ENCODE peak calls at places on chromosomes 2 and 18, in nine cellular contexts. One of them, this sample, is unnamed.

GRCh38 chr18:29449424-29449823 is 1272.5 kb upstream of the CDH2 start:
- DNase-seq in K562: no peak
- DNase-seq in esophagus squamous epithelium: no peak
- DNase-seq in breast epithelium: no peak
- DNase-seq in H54: no peak
- DNase-seq in Peyer's patch: no peak
- DNase-seq in lower leg skin: no peak
- DNase-seq in GM12878: no peak
- DNase-seq in GM12891: no peak
- DNase-seq in this sample: no peak

GRCh38 chr18:35635171-35635570 is 53.6 kb downstream of the GALNT1 start:
- DNase-seq in K562: no peak
- DNase-seq in esophagus squamous epithelium: no peak
- DNase-seq in breast epithelium: no peak
- DNase-seq in H54: no peak
- DNase-seq in Peyer's patch: no peak
- DNase-seq in lower leg skin: no peak
- DNase-seq in GM12878: no peak
- DNase-seq in GM12891: no peak
- DNase-seq in this sample: no peak

GRCh38 chr18:39960545-39960944 is 1994.5 kb upstream of the PIK3C3 start:
- DNase-seq in K562: no peak
- DNase-seq in esophagus squamous epithelium: no peak
- DNase-seq in breast epithelium: no peak
- DNase-seq in H54: no peak
- DNase-seq in Peyer's patch: no peak
- DNase-seq in lower leg skin: no peak
- DNase-seq in GM12878: no peak
- DNase-seq in GM12891: no peak
- DNase-seq in this sample: no peak

GRCh38 chr2:161134547-161135518 is 25.4 kb upstream of the TANK start:
- DNase-seq in K562: no peak
- DNase-seq in esophagus squamous epithelium: no peak
- DNase-seq in breast epithelium: peak
- DNase-seq in H54: peak
- DNase-seq in Peyer's patch: no peak
- DNase-seq in lower leg skin: no peak
- DNase-seq in GM12878: no peak
- DNase-seq in GM12891: no peak
- DNase-seq in this sample: peak

GRCh38 chr2:95061601-95062183 is 36.2 kb downstream of the MAL start:
- DNase-seq in K562: no peak
- DNase-seq in esophagus squamous epithelium: no peak
- DNase-seq in breast epithelium: no peak
- DNase-seq in H54: no peak
- DNase-seq in Peyer's patch: peak
- DNase-seq in lower leg skin: no peak
- DNase-seq in GM12878: no peak
- DNase-seq in GM12891: no peak
- DNase-seq in this sample: peak

GRCh38 chr2:44707945-44708645 is 233.4 kb upstream of the SIX3 start:
- DNase-seq in K562: no peak
- DNase-seq in esophagus squamous epithelium: no peak
- DNase-seq in breast epithelium: no peak
- DNase-seq in H54: no peak
- DNase-seq in Peyer's patch: no peak
- DNase-seq in lower leg skin: no peak
- DNase-seq in GM12878: peak
- DNase-seq in GM12891: no peak
- DNase-seq in this sample: no peak

GRCh38 chr18:36089001-36089400 is 21.6 kb upstream of the RPRD1A start:
- DNase-seq in K562: no peak
- DNase-seq in esophagus squamous epithelium: no peak
- DNase-seq in breast epithelium: no peak
- DNase-seq in H54: no peak
- DNase-seq in Peyer's patch: no peak
- DNase-seq in lower leg skin: no peak
- DNase-seq in GM12878: no peak
- DNase-seq in GM12891: no peak
- DNase-seq in this sample: no peak

GRCh38 chr18:3669376-3669775 is 219.4 kb downstream of the TGIF1 start:
- DNase-seq in K562: no peak
- DNase-seq in esophagus squamous epithelium: no peak
- DNase-seq in breast epithelium: no peak
- DNase-seq in H54: no peak
- DNase-seq in Peyer's patch: no peak
- DNase-seq in lower leg skin: no peak
- DNase-seq in GM12878: no peak
- DNase-seq in GM12891: no peak
- DNase-seq in this sample: no peak

GRCh38 chr2:30688956-30689401 is 118.3 kb downstream of the CAPN13 start:
- DNase-seq in K562: no peak
- DNase-seq in esophagus squamous epithelium: no peak
- DNase-seq in breast epithelium: peak
- DNase-seq in H54: no peak
- DNase-seq in Peyer's patch: no peak
- DNase-seq in lower leg skin: no peak
- DNase-seq in GM12878: no peak
- DNase-seq in GM12891: no peak
- DNase-seq in this sample: no peak

GRCh38 chr2:66490588-66491001 is 55.7 kb downstream of the MEIS1 start:
- DNase-seq in K562: peak
- DNase-seq in esophagus squamous epithelium: no peak
- DNase-seq in breast epithelium: no peak
- DNase-seq in H54: no peak
- DNase-seq in Peyer's patch: no peak
- DNase-seq in lower leg skin: no peak
- DNase-seq in GM12878: no peak
- DNase-seq in GM12891: no peak
- DNase-seq in this sample: no peak

GRCh38 chr2:8452979-8453903 is 228.6 kb upstream of the ID2 start:
- DNase-seq in K562: peak
- DNase-seq in esophagus squamous epithelium: no peak
- DNase-seq in breast epithelium: no peak
- DNase-seq in H54: no peak
- DNase-seq in Peyer's patch: peak
- DNase-seq in lower leg skin: no peak
- DNase-seq in GM12878: no peak
- DNase-seq in GM12891: no peak
- DNase-seq in this sample: no peak

GRCh38 chr2:7891312-7891711 is 790.5 kb upstream of the ID2 start:
- DNase-seq in K562: no peak
- DNase-seq in esophagus squamous epithelium: no peak
- DNase-seq in breast epithelium: no peak
- DNase-seq in H54: no peak
- DNase-seq in Peyer's patch: no peak
- DNase-seq in lower leg skin: no peak
- DNase-seq in GM12878: no peak
- DNase-seq in GM12891: no peak
- DNase-seq in this sample: no peak

DNA sequence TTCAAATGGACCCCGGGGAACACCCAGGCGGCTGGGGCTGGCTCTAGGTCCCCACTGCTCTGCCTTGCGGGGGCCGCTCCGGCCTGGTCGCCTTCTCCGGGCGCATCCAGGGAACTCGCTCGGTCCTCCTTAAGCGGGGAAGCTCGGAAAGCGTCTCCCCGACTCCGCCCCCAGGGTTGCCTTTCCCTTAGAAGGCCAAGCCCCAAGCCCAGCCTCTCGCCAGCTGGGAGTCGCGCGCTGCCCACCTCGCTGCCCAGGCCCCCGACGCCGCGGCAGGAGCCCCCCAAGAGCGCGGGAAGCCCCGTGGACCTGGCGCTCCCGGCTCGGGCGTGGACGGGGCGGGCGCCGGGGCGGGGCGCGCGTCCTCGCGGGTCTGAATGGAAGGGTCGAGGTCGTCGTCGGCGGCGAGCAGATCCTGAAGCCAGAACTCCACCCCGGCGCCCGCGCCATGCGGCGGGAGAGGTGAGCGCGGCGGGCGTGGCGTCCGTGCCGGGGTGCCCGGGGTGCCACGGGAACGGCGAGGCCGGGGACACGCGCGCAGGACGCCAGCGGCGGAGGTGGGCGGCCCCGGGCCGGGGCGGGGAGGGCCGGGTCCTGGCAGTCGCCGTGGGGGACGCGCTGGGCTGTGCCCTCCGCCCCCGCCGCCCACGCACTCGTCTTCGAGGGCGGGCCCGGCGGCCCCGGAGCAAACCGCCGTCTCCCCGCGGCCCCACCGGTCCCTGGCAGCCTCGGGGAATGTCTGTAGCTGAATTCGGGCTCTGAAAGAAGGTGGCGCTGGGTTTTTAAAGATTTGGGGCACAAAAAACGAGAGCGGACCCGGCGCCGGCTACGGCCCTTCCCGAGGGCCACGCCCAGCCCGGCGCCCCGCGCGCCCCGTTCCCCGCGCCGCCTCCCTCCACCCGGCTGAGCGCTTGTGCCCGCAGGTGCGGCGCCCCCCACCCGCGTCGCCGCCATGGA is at the start of gene BOK:
- DNase-seq in K562: peak
- DNase-seq in esophagus squamous epithelium: no peak
- DNase-seq in breast epithelium: peak
- DNase-seq in H54: peak
- DNase-seq in Peyer's patch: peak
- DNase-seq in lower leg skin: no peak
- DNase-seq in GM12878: no peak
- DNase-seq in GM12891: no peak
- DNase-seq in this sample: peak
- TF ChIP-seq POLR2A in K562: no peak
- TF ChIP-seq POLR2A in esophagus squamous epithelium: peak
- TF ChIP-seq POLR2A in breast epithelium: no peak
- TF ChIP-seq POLR2A in H54: no peak
- TF ChIP-seq POLR2A in Peyer's patch: no peak
- TF ChIP-seq POLR2A in lower leg skin: no peak
- TF ChIP-seq POLR2A in GM12878: no peak
- TF ChIP-seq POLR2A in GM12891: no peak
- TF ChIP-seq POLR2A in this sample: peak

GRCh38 chr2:37671816-37672103 is 318 bp upstream of the CDC42EP3 start:
- DNase-seq in K562: no peak
- DNase-seq in esophagus squamous epithelium: no peak
- DNase-seq in breast epithelium: peak
- DNase-seq in H54: no peak
- DNase-seq in Peyer's patch: peak
- DNase-seq in lower leg skin: no peak
- DNase-seq in GM12878: no peak
- DNase-seq in GM12891: no peak
- DNase-seq in this sample: no peak

GRCh38 chr2:37672104-37672869 is 845 bp upstream of the CDC42EP3 start:
- DNase-seq in K562: peak
- DNase-seq in esophagus squamous epithelium: no peak
- DNase-seq in breast epithelium: peak
- DNase-seq in H54: peak
- DNase-seq in Peyer's patch: peak
- DNase-seq in lower leg skin: peak
- DNase-seq in GM12878: no peak
- DNase-seq in GM12891: peak
- DNase-seq in this sample: peak

GRCh38 chr2:37670378-37671012 is 947 bp downstream of the CDC42EP3 start:
- DNase-seq in K562: no peak
- DNase-seq in esophagus squamous epithelium: no peak
- DNase-seq in breast epithelium: no peak
- DNase-seq in H54: no peak
- DNase-seq in Peyer's patch: no peak
- DNase-seq in lower leg skin: no peak
- DNase-seq in GM12878: no peak
- DNase-seq in GM12891: no peak
- DNase-seq in this sample: no peak

GRCh38 chr2:37672870-37673184 is 1.4 kb upstream of the CDC42EP3 start:
- DNase-seq in K562: no peak
- DNase-seq in esophagus squamous epithelium: no peak
- DNase-seq in breast epithelium: no peak
- DNase-seq in H54: no peak
- DNase-seq in Peyer's patch: no peak
- DNase-seq in lower leg skin: no peak
- DNase-seq in GM12878: no peak
- DNase-seq in GM12891: no peak
- DNase-seq in this sample: no peak

GRCh38 chr2:37671013-37671815 is at the start of gene CDC42EP3:
- DNase-seq in K562: peak
- DNase-seq in esophagus squamous epithelium: no peak
- DNase-seq in breast epithelium: peak
- DNase-seq in H54: peak
- DNase-seq in Peyer's patch: peak
- DNase-seq in lower leg skin: no peak
- DNase-seq in GM12878: no peak
- DNase-seq in GM12891: peak
- DNase-seq in this sample: peak
- TF ChIP-seq POLR2A in K562: no peak
- TF ChIP-seq POLR2A in esophagus squamous epithelium: peak
- TF ChIP-seq POLR2A in breast epithelium: no peak
- TF ChIP-seq POLR2A in H54: peak
- TF ChIP-seq POLR2A in Peyer's patch: peak
- TF ChIP-seq POLR2A in lower leg skin: no peak
- TF ChIP-seq POLR2A in GM12878: peak
- TF ChIP-seq POLR2A in GM12891: peak
- TF ChIP-seq POLR2A in this sample: peak

GRCh38 chr18:31684279-31685096 is at the start of gene B4GALT6:
- DNase-seq in K562: peak
- DNase-seq in esophagus squamous epithelium: no peak
- DNase-seq in breast epithelium: no peak
- DNase-seq in H54: peak
- DNase-seq in Peyer's patch: peak
- DNase-seq in lower leg skin: no peak
- DNase-seq in GM12878: no peak
- DNase-seq in GM12891: peak
- DNase-seq in this sample: peak

GRCh38 chr18:31683968-31684278 is 458 bp downstream of the B4GALT6 start:
- DNase-seq in K562: no peak
- DNase-seq in esophagus squamous epithelium: no peak
- DNase-seq in breast epithelium: no peak
- DNase-seq in H54: no peak
- DNase-seq in Peyer's patch: no peak
- DNase-seq in lower leg skin: no peak
- DNase-seq in GM12878: no peak
- DNase-seq in GM12891: no peak
- DNase-seq in this sample: no peak

GRCh38 chr18:31686572-31686971 is 2.2 kb upstream of the B4GALT6 start:
- DNase-seq in K562: no peak
- DNase-seq in esophagus squamous epithelium: no peak
- DNase-seq in breast epithelium: no peak
- DNase-seq in H54: no peak
- DNase-seq in Peyer's patch: no peak
- DNase-seq in lower leg skin: no peak
- DNase-seq in GM12878: no peak
- DNase-seq in GM12891: no peak
- DNase-seq in this sample: no peak

GRCh38 chr18:31687016-31687415 is 2.6 kb upstream of the B4GALT6 start:
- DNase-seq in K562: no peak
- DNase-seq in esophagus squamous epithelium: no peak
- DNase-seq in breast epithelium: no peak
- DNase-seq in H54: no peak
- DNase-seq in Peyer's patch: no peak
- DNase-seq in lower leg skin: no peak
- DNase-seq in GM12878: no peak
- DNase-seq in GM12891: no peak
- DNase-seq in this sample: no peak

GRCh38 chr18:31685097-31686082 is 1.0 kb upstream of the B4GALT6 start:
- DNase-seq in K562: peak
- DNase-seq in esophagus squamous epithelium: no peak
- DNase-seq in breast epithelium: no peak
- DNase-seq in H54: peak
- DNase-seq in Peyer's patch: peak
- DNase-seq in lower leg skin: no peak
- DNase-seq in GM12878: peak
- DNase-seq in GM12891: peak
- DNase-seq in this sample: peak
- TF ChIP-seq POLR2A in K562: no peak
- TF ChIP-seq POLR2A in esophagus squamous epithelium: peak
- TF ChIP-seq POLR2A in breast epithelium: no peak
- TF ChIP-seq POLR2A in H54: no peak
- TF ChIP-seq POLR2A in Peyer's patch: peak
- TF ChIP-seq POLR2A in lower leg skin: no peak
- TF ChIP-seq POLR2A in GM12878: peak
- TF ChIP-seq POLR2A in GM12891: peak
- TF ChIP-seq POLR2A in this sample: no peak

GRCh38 chr2:199303814-199304213 is 153.9 kb downstream of the SATB2 start:
- DNase-seq in K562: no peak
- DNase-seq in esophagus squamous epithelium: no peak
- DNase-seq in breast epithelium: peak
- DNase-seq in H54: peak
- DNase-seq in Peyer's patch: no peak
- DNase-seq in lower leg skin: no peak
- DNase-seq in GM12878: no peak
- DNase-seq in GM12891: no peak
- DNase-seq in this sample: no peak
- TF ChIP-seq POLR2A in K562: no peak
- TF ChIP-seq POLR2A in esophagus squamous epithelium: no peak
- TF ChIP-seq POLR2A in breast epithelium: no peak
- TF ChIP-seq POLR2A in H54: no peak
- TF ChIP-seq POLR2A in Peyer's patch: no peak
- TF ChIP-seq POLR2A in lower leg skin: no peak
- TF ChIP-seq POLR2A in GM12878: no peak
- TF ChIP-seq POLR2A in GM12891: no peak
- TF ChIP-seq POLR2A in this sample: no peak

This sample was measured in upper lobe of left lung.